ENCODE peak calls at places on chromosomes 5 and 9, in seven cellular contexts. One of them, this sample, is unnamed.

GRCh38 chr5:22669345-22669744 is 183.8 kb downstream of the CDH12 start:
- DNase-seq in kidney glomerular epithelial cell: no peak
- DNase-seq in kidney tubule cell: no peak
- DNase-seq in activated CD4-positive, alpha-beta memory T cell treated with anti-CD3 and anti-CD28 coated beads for 36 hours: no peak
- DNase-seq in iPS DF 19.7: no peak
- DNase-seq in stimulated activated CD4-positive, alpha-beta T cell treated with anti-CD3 and anti-CD28 coated beads, Interleukin-1b, Interleukin-23, amount 100 ng/mL, for 24 hours: no peak
- DNase-seq in B cell: no peak
- DNase-seq in this sample: no peak

GRCh38 chr5:143019614-143020515 is 249.7 kb downstream of the ARHGAP26 start:
- DNase-seq in kidney glomerular epithelial cell: no peak
- DNase-seq in kidney tubule cell: no peak
- DNase-seq in activated CD4-positive, alpha-beta memory T cell treated with anti-CD3 and anti-CD28 coated beads for 36 hours: peak; percentile 51
- DNase-seq in iPS DF 19.7: no peak
- DNase-seq in stimulated activated CD4-positive, alpha-beta T cell treated with anti-CD3 and anti-CD28 coated beads, Interleukin-1b, Interleukin-23, amount 100 ng/mL, for 24 hours: no peak
- DNase-seq in B cell: no peak
- DNase-seq in this sample: no peak

GRCh38 chr9:132144708-132145365 is 17.0 kb upstream of the NTNG2 start:
- DNase-seq in kidney glomerular epithelial cell: no peak
- DNase-seq in kidney tubule cell: peak; percentile 58
- DNase-seq in activated CD4-positive, alpha-beta memory T cell treated with anti-CD3 and anti-CD28 coated beads for 36 hours: peak; percentile 65
- DNase-seq in iPS DF 19.7: no peak
- DNase-seq in stimulated activated CD4-positive, alpha-beta T cell treated with anti-CD3 and anti-CD28 coated beads, Interleukin-1b, Interleukin-23, amount 100 ng/mL, for 24 hours: no peak
- DNase-seq in B cell: no peak
- DNase-seq in this sample: peak; percentile 51

GRCh38 chr5:40480392-40480791 is 199.3 kb upstream of the PTGER4 start:
- DNase-seq in kidney glomerular epithelial cell: no peak
- DNase-seq in kidney tubule cell: no peak
- DNase-seq in activated CD4-positive, alpha-beta memory T cell treated with anti-CD3 and anti-CD28 coated beads for 36 hours: peak; percentile 74
- DNase-seq in iPS DF 19.7: no peak
- DNase-seq in stimulated activated CD4-positive, alpha-beta T cell treated with anti-CD3 and anti-CD28 coated beads, Interleukin-1b, Interleukin-23, amount 100 ng/mL, for 24 hours: no peak
- DNase-seq in B cell: no peak
- DNase-seq in this sample: peak; percentile 82

GRCh38 chr9:5443845-5444244 is 6.1 kb upstream of the PLGRKT start:
- DNase-seq in kidney glomerular epithelial cell: no peak
- DNase-seq in kidney tubule cell: no peak
- DNase-seq in activated CD4-positive, alpha-beta memory T cell treated with anti-CD3 and anti-CD28 coated beads for 36 hours: no peak
- DNase-seq in iPS DF 19.7: no peak
- DNase-seq in stimulated activated CD4-positive, alpha-beta T cell treated with anti-CD3 and anti-CD28 coated beads, Interleukin-1b, Interleukin-23, amount 100 ng/mL, for 24 hours: no peak
- DNase-seq in B cell: no peak
- DNase-seq in this sample: no peak

GRCh38 chr5:150113047-150113744 is 26.8 kb upstream of the CSF1R start:
- DNase-seq in kidney glomerular epithelial cell: no peak
- DNase-seq in kidney tubule cell: peak; percentile 69
- DNase-seq in activated CD4-positive, alpha-beta memory T cell treated with anti-CD3 and anti-CD28 coated beads for 36 hours: no peak
- DNase-seq in iPS DF 19.7: no peak
- DNase-seq in stimulated activated CD4-positive, alpha-beta T cell treated with anti-CD3 and anti-CD28 coated beads, Interleukin-1b, Interleukin-23, amount 100 ng/mL, for 24 hours: no peak
- DNase-seq in B cell: no peak
- DNase-seq in this sample: no peak

GRCh38 chr5:141992349-141992963 is 20.4 kb downstream of the GNPDA1 start:
- DNase-seq in kidney glomerular epithelial cell: peak; percentile 58
- DNase-seq in kidney tubule cell: peak; percentile 68
- DNase-seq in activated CD4-positive, alpha-beta memory T cell treated with anti-CD3 and anti-CD28 coated beads for 36 hours: peak; percentile 84
- DNase-seq in iPS DF 19.7: no peak
- DNase-seq in stimulated activated CD4-positive, alpha-beta T cell treated with anti-CD3 and anti-CD28 coated beads, Interleukin-1b, Interleukin-23, amount 100 ng/mL, for 24 hours: peak; percentile 69
- DNase-seq in B cell: peak; percentile 75
- DNase-seq in this sample: peak; percentile 42

GRCh38 chr5:55146543-55147151 is 13.3 kb upstream of the GPX8 start:
- DNase-seq in kidney glomerular epithelial cell: peak; percentile 87
- DNase-seq in kidney tubule cell: peak; percentile 85
- DNase-seq in activated CD4-positive, alpha-beta memory T cell treated with anti-CD3 and anti-CD28 coated beads for 36 hours: peak; percentile 89
- DNase-seq in iPS DF 19.7: peak; percentile 72
- DNase-seq in stimulated activated CD4-positive, alpha-beta T cell treated with anti-CD3 and anti-CD28 coated beads, Interleukin-1b, Interleukin-23, amount 100 ng/mL, for 24 hours: peak; percentile 64
- DNase-seq in B cell: peak; percentile 74
- DNase-seq in this sample: peak; percentile 37

GRCh38 chr5:81749562-81750307 is 1.2 kb downstream of the SSBP2 start:
- DNase-seq in kidney glomerular epithelial cell: no peak
- DNase-seq in kidney tubule cell: peak; percentile 13
- DNase-seq in activated CD4-positive, alpha-beta memory T cell treated with anti-CD3 and anti-CD28 coated beads for 36 hours: peak; percentile 70
- DNase-seq in iPS DF 19.7: no peak
- DNase-seq in stimulated activated CD4-positive, alpha-beta T cell treated with anti-CD3 and anti-CD28 coated beads, Interleukin-1b, Interleukin-23, amount 100 ng/mL, for 24 hours: peak; percentile 30
- DNase-seq in B cell: peak; percentile 78
- DNase-seq in this sample: no peak

GRCh38 chr9:2053883-2054845 is 39.0 kb downstream of the SMARCA2 start:
- DNase-seq in kidney glomerular epithelial cell: peak; percentile 96
- DNase-seq in kidney tubule cell: peak; percentile 90
- DNase-seq in activated CD4-positive, alpha-beta memory T cell treated with anti-CD3 and anti-CD28 coated beads for 36 hours: peak; percentile 88
- DNase-seq in iPS DF 19.7: no peak
- DNase-seq in stimulated activated CD4-positive, alpha-beta T cell treated with anti-CD3 and anti-CD28 coated beads, Interleukin-1b, Interleukin-23, amount 100 ng/mL, for 24 hours: peak; percentile 32
- DNase-seq in B cell: peak; percentile 83
- DNase-seq in this sample: peak; percentile 66

GRCh38 chr5:141729387-141730006 is 47.5 kb upstream of the ARAP3 start:
- DNase-seq in kidney glomerular epithelial cell: no peak
- DNase-seq in kidney tubule cell: no peak
- DNase-seq in activated CD4-positive, alpha-beta memory T cell treated with anti-CD3 and anti-CD28 coated beads for 36 hours: no peak
- DNase-seq in iPS DF 19.7: no peak
- DNase-seq in stimulated activated CD4-positive, alpha-beta T cell treated with anti-CD3 and anti-CD28 coated beads, Interleukin-1b, Interleukin-23, amount 100 ng/mL, for 24 hours: no peak
- DNase-seq in B cell: no peak
- DNase-seq in this sample: no peak

GRCh38 chr9:18896531-18897179 is 136.4 kb downstream of the SAXO1 start:
- DNase-seq in kidney glomerular epithelial cell: no peak
- DNase-seq in kidney tubule cell: peak; percentile 25
- DNase-seq in activated CD4-positive, alpha-beta memory T cell treated with anti-CD3 and anti-CD28 coated beads for 36 hours: peak; percentile 11
- DNase-seq in iPS DF 19.7: no peak
- DNase-seq in stimulated activated CD4-positive, alpha-beta T cell treated with anti-CD3 and anti-CD28 coated beads, Interleukin-1b, Interleukin-23, amount 100 ng/mL, for 24 hours: no peak
- DNase-seq in B cell: no peak
- DNase-seq in this sample: peak; percentile 7

GRCh38 chr9:121748727-121749546 is 97.5 kb downstream of the DAB2IP start:
- DNase-seq in kidney glomerular epithelial cell: no peak
- DNase-seq in kidney tubule cell: no peak
- DNase-seq in activated CD4-positive, alpha-beta memory T cell treated with anti-CD3 and anti-CD28 coated beads for 36 hours: no peak
- DNase-seq in iPS DF 19.7: no peak
- DNase-seq in stimulated activated CD4-positive, alpha-beta T cell treated with anti-CD3 and anti-CD28 coated beads, Interleukin-1b, Interleukin-23, amount 100 ng/mL, for 24 hours: no peak
- DNase-seq in B cell: no peak
- DNase-seq in this sample: no peak

GRCh38 chr9:123564652-123565051 is 208.7 kb downstream of the CRB2 start:
- DNase-seq in kidney glomerular epithelial cell: no peak
- DNase-seq in kidney tubule cell: no peak
- DNase-seq in activated CD4-positive, alpha-beta memory T cell treated with anti-CD3 and anti-CD28 coated beads for 36 hours: no peak
- DNase-seq in iPS DF 19.7: no peak
- DNase-seq in stimulated activated CD4-positive, alpha-beta T cell treated with anti-CD3 and anti-CD28 coated beads, Interleukin-1b, Interleukin-23, amount 100 ng/mL, for 24 hours: no peak
- DNase-seq in B cell: no peak
- DNase-seq in this sample: no peak

GRCh38 chr9:68505681-68506409 is 34.8 kb downstream of the TMEM252 start:
- DNase-seq in kidney glomerular epithelial cell: no peak
- DNase-seq in kidney tubule cell: no peak
- DNase-seq in activated CD4-positive, alpha-beta memory T cell treated with anti-CD3 and anti-CD28 coated beads for 36 hours: no peak
- DNase-seq in iPS DF 19.7: no peak
- DNase-seq in stimulated activated CD4-positive, alpha-beta T cell treated with anti-CD3 and anti-CD28 coated beads, Interleukin-1b, Interleukin-23, amount 100 ng/mL, for 24 hours: no peak
- DNase-seq in B cell: peak; percentile 33
- DNase-seq in this sample: no peak

GRCh38 chr9:130287736-130288135 is 22.2 kb downstream of the HMCN2 start:
- DNase-seq in kidney glomerular epithelial cell: no peak
- DNase-seq in kidney tubule cell: no peak
- DNase-seq in activated CD4-positive, alpha-beta memory T cell treated with anti-CD3 and anti-CD28 coated beads for 36 hours: no peak
- DNase-seq in iPS DF 19.7: no peak
- DNase-seq in stimulated activated CD4-positive, alpha-beta T cell treated with anti-CD3 and anti-CD28 coated beads, Interleukin-1b, Interleukin-23, amount 100 ng/mL, for 24 hours: no peak
- DNase-seq in B cell: no peak
- DNase-seq in this sample: no peak

GRCh38 chr5:30385754-30386153 is 807.7 kb upstream of the CDH6 start:
- DNase-seq in kidney glomerular epithelial cell: no peak
- DNase-seq in kidney tubule cell: no peak
- DNase-seq in activated CD4-positive, alpha-beta memory T cell treated with anti-CD3 and anti-CD28 coated beads for 36 hours: no peak
- DNase-seq in iPS DF 19.7: no peak
- DNase-seq in stimulated activated CD4-positive, alpha-beta T cell treated with anti-CD3 and anti-CD28 coated beads, Interleukin-1b, Interleukin-23, amount 100 ng/mL, for 24 hours: no peak
- DNase-seq in B cell: no peak
- DNase-seq in this sample: no peak

GRCh38 chr5:139180850-139181785 is 17.1 kb downstream of the SIL1 start:
- DNase-seq in kidney glomerular epithelial cell: no peak
- DNase-seq in kidney tubule cell: no peak
- DNase-seq in activated CD4-positive, alpha-beta memory T cell treated with anti-CD3 and anti-CD28 coated beads for 36 hours: no peak
- DNase-seq in iPS DF 19.7: no peak
- DNase-seq in stimulated activated CD4-positive, alpha-beta T cell treated with anti-CD3 and anti-CD28 coated beads, Interleukin-1b, Interleukin-23, amount 100 ng/mL, for 24 hours: no peak
- DNase-seq in B cell: no peak
- DNase-seq in this sample: no peak

GRCh38 chr9:87844471-87844870 is 38.2 kb upstream of the SPATA31E1 start:
- DNase-seq in kidney glomerular epithelial cell: no peak
- DNase-seq in kidney tubule cell: no peak
- DNase-seq in activated CD4-positive, alpha-beta memory T cell treated with anti-CD3 and anti-CD28 coated beads for 36 hours: no peak
- DNase-seq in iPS DF 19.7: no peak
- DNase-seq in stimulated activated CD4-positive, alpha-beta T cell treated with anti-CD3 and anti-CD28 coated beads, Interleukin-1b, Interleukin-23, amount 100 ng/mL, for 24 hours: no peak
- DNase-seq in B cell: no peak
- DNase-seq in this sample: no peak

GRCh38 chr5:68087866-68088265 is 127.7 kb upstream of the PIK3R1 start:
- DNase-seq in kidney glomerular epithelial cell: no peak
- DNase-seq in kidney tubule cell: no peak
- DNase-seq in activated CD4-positive, alpha-beta memory T cell treated with anti-CD3 and anti-CD28 coated beads for 36 hours: no peak
- DNase-seq in iPS DF 19.7: no peak
- DNase-seq in stimulated activated CD4-positive, alpha-beta T cell treated with anti-CD3 and anti-CD28 coated beads, Interleukin-1b, Interleukin-23, amount 100 ng/mL, for 24 hours: no peak
- DNase-seq in B cell: no peak
- DNase-seq in this sample: no peak

GRCh38 chr5:5658226-5658625 is 235.7 kb downstream of the ICE1 start:
- DNase-seq in kidney glomerular epithelial cell: peak; percentile 25
- DNase-seq in kidney tubule cell: peak; percentile 1
- DNase-seq in activated CD4-positive, alpha-beta memory T cell treated with anti-CD3 and anti-CD28 coated beads for 36 hours: no peak
- DNase-seq in iPS DF 19.7: no peak
- DNase-seq in stimulated activated CD4-positive, alpha-beta T cell treated with anti-CD3 and anti-CD28 coated beads, Interleukin-1b, Interleukin-23, amount 100 ng/mL, for 24 hours: no peak
- DNase-seq in B cell: no peak
- DNase-seq in this sample: peak; percentile 80

GRCh38 chr9:131181091-131181681 is 55.8 kb downstream of the NUP214 start:
- DNase-seq in kidney glomerular epithelial cell: no peak
- DNase-seq in kidney tubule cell: no peak
- DNase-seq in activated CD4-positive, alpha-beta memory T cell treated with anti-CD3 and anti-CD28 coated beads for 36 hours: no peak
- DNase-seq in iPS DF 19.7: no peak
- DNase-seq in stimulated activated CD4-positive, alpha-beta T cell treated with anti-CD3 and anti-CD28 coated beads, Interleukin-1b, Interleukin-23, amount 100 ng/mL, for 24 hours: no peak
- DNase-seq in B cell: peak; percentile 11
- DNase-seq in this sample: no peak

GRCh38 chr5:95963650-95964410 is 2.2 kb upstream of the ELL2 start:
- DNase-seq in kidney glomerular epithelial cell: no peak
- DNase-seq in kidney tubule cell: peak; percentile 67
- DNase-seq in activated CD4-positive, alpha-beta memory T cell treated with anti-CD3 and anti-CD28 coated beads for 36 hours: peak; percentile 67
- DNase-seq in iPS DF 19.7: no peak
- DNase-seq in stimulated activated CD4-positive, alpha-beta T cell treated with anti-CD3 and anti-CD28 coated beads, Interleukin-1b, Interleukin-23, amount 100 ng/mL, for 24 hours: no peak
- DNase-seq in B cell: no peak
- DNase-seq in this sample: no peak

GRCh38 chr9:14031015-14031414 is 282.9 kb downstream of the NFIB start:
- DNase-seq in kidney glomerular epithelial cell: no peak
- DNase-seq in kidney tubule cell: peak; percentile 11
- DNase-seq in activated CD4-positive, alpha-beta memory T cell treated with anti-CD3 and anti-CD28 coated beads for 36 hours: no peak
- DNase-seq in iPS DF 19.7: peak; percentile 30
- DNase-seq in stimulated activated CD4-positive, alpha-beta T cell treated with anti-CD3 and anti-CD28 coated beads, Interleukin-1b, Interleukin-23, amount 100 ng/mL, for 24 hours: no peak
- DNase-seq in B cell: no peak
- DNase-seq in this sample: no peak

GRCh38 chr5:35237580-35238376 is 7.5 kb upstream of the PRLR start:
- DNase-seq in kidney glomerular epithelial cell: peak; percentile 29
- DNase-seq in kidney tubule cell: peak; percentile 67
- DNase-seq in activated CD4-positive, alpha-beta memory T cell treated with anti-CD3 and anti-CD28 coated beads for 36 hours: no peak
- DNase-seq in iPS DF 19.7: no peak
- DNase-seq in stimulated activated CD4-positive, alpha-beta T cell treated with anti-CD3 and anti-CD28 coated beads, Interleukin-1b, Interleukin-23, amount 100 ng/mL, for 24 hours: no peak
- DNase-seq in B cell: no peak
- DNase-seq in this sample: peak; percentile 53

GRCh38 chr5:139897342-139897741 is 101.7 kb downstream of the PSD2 start:
- DNase-seq in kidney glomerular epithelial cell: no peak
- DNase-seq in kidney tubule cell: no peak
- DNase-seq in activated CD4-positive, alpha-beta memory T cell treated with anti-CD3 and anti-CD28 coated beads for 36 hours: no peak
- DNase-seq in iPS DF 19.7: no peak
- DNase-seq in stimulated activated CD4-positive, alpha-beta T cell treated with anti-CD3 and anti-CD28 coated beads, Interleukin-1b, Interleukin-23, amount 100 ng/mL, for 24 hours: no peak
- DNase-seq in B cell: no peak
- DNase-seq in this sample: no peak

GRCh38 chr5:125410501-125411162 is 664.2 kb upstream of the ZNF608 start:
- DNase-seq in kidney glomerular epithelial cell: peak; percentile 96
- DNase-seq in kidney tubule cell: peak; percentile 97
- DNase-seq in activated CD4-positive, alpha-beta memory T cell treated with anti-CD3 and anti-CD28 coated beads for 36 hours: no peak
- DNase-seq in iPS DF 19.7: no peak
- DNase-seq in stimulated activated CD4-positive, alpha-beta T cell treated with anti-CD3 and anti-CD28 coated beads, Interleukin-1b, Interleukin-23, amount 100 ng/mL, for 24 hours: no peak
- DNase-seq in B cell: no peak
- DNase-seq in this sample: peak; percentile 93

GRCh38 chr5:41747291-41747690 is 122.9 kb downstream of the OXCT1 start:
- DNase-seq in kidney glomerular epithelial cell: peak; percentile 18
- DNase-seq in kidney tubule cell: peak; percentile 10
- DNase-seq in activated CD4-positive, alpha-beta memory T cell treated with anti-CD3 and anti-CD28 coated beads for 36 hours: no peak
- DNase-seq in iPS DF 19.7: no peak
- DNase-seq in stimulated activated CD4-positive, alpha-beta T cell treated with anti-CD3 and anti-CD28 coated beads, Interleukin-1b, Interleukin-23, amount 100 ng/mL, for 24 hours: no peak
- DNase-seq in B cell: no peak
- DNase-seq in this sample: no peak

GRCh38 chr5:148972958-148973357 is 89.9 kb downstream of the SH3TC2 start:
- DNase-seq in kidney glomerular epithelial cell: peak; percentile 54
- DNase-seq in kidney tubule cell: peak; percentile 89
- DNase-seq in activated CD4-positive, alpha-beta memory T cell treated with anti-CD3 and anti-CD28 coated beads for 36 hours: no peak
- DNase-seq in iPS DF 19.7: no peak
- DNase-seq in stimulated activated CD4-positive, alpha-beta T cell treated with anti-CD3 and anti-CD28 coated beads, Interleukin-1b, Interleukin-23, amount 100 ng/mL, for 24 hours: no peak
- DNase-seq in B cell: no peak
- DNase-seq in this sample: peak; percentile 85

GRCh38 chr5:142342128-142342981 is 17.5 kb upstream of the SPRY4 start:
- DNase-seq in kidney glomerular epithelial cell: no peak
- DNase-seq in kidney tubule cell: peak; percentile 30
- DNase-seq in activated CD4-positive, alpha-beta memory T cell treated with anti-CD3 and anti-CD28 coated beads for 36 hours: no peak
- DNase-seq in iPS DF 19.7: no peak
- DNase-seq in stimulated activated CD4-positive, alpha-beta T cell treated with anti-CD3 and anti-CD28 coated beads, Interleukin-1b, Interleukin-23, amount 100 ng/mL, for 24 hours: no peak
- DNase-seq in B cell: no peak
- DNase-seq in this sample: no peak

This sample was measured in RCC 7860.